ENCODE peak calls at places on chromosome X, in nine cellular contexts. F is SK-N-SH, P is GM23248, Q is hepatocyte, T is mammary epithelial cell, O is H9, A is MM.1S, L is astrocyte, D is PC-3. S is an unnamed sample.

GRCh38 chrX:23820235-23820782 is 37.3 kb downstream of the SAT1 start:
- DNase-seq in O (no peak), Q (no peak), L (peak; percentile 41), T (peak; percentile 56), F (no peak), A (peak; percentile 51), P (no peak), D (peak; percentile 76), S (no peak)

GRCh38 chrX:13685126-13685763 is 3.7 kb upstream of the RAB9A start:
- DNase-seq in F (no peak), Q (no peak), P (peak; percentile 66), D (peak; percentile 52), A (no peak), O (no peak), T (peak; percentile 71), L (peak; percentile 23), S (no peak)

GRCh38 chrX:134670241-134670811 is 12.1 kb upstream of the PLAC1 start:
- DNase-seq in D (peak; percentile 91), P (peak; percentile 84), F (no peak), T (peak; percentile 80), A (no peak), Q (peak; percentile 38), L (peak; percentile 89), O (no peak), S (peak; percentile 82)

GRCh38 chrX:145825896-145826295 is 8.3 kb downstream of the SLITRK2 start:
- DNase-seq in A (peak; percentile 25), L (no peak), D (peak; percentile 31), P (peak; percentile 27), O (no peak), Q (peak; percentile 57), T (no peak), F (no peak), S (no peak)

GRCh38 chrX:25600776-25601175 is 537.4 kb upstream of the MAGEB18 start:
- DNase-seq in T (no peak), L (peak; percentile 40), Q (no peak), O (no peak), D (peak; percentile 13), A (no peak), P (no peak), F (no peak), S (no peak)

GRCh38 chrX:38891641-38892413 is 90.6 kb downstream of the MID1IP1 start:
- DNase-seq in D (no peak), O (no peak), A (no peak), P (peak; percentile 29), Q (no peak), F (no peak), T (no peak), L (peak; percentile 28), S (peak; percentile 34)

GRCh38 chrX:155071694-155072215 is 447 bp downstream of the BRCC3 start:
- DNase-seq in A (peak; percentile 10), L (no peak), O (no peak), T (no peak), P (peak; percentile 27), D (no peak), F (no peak), Q (no peak), S (no peak)

GRCh38 chrX:149758068-149758714 is 15.7 kb upstream of the HSFX1 start:
- DNase-seq in T (no peak), P (no peak), O (no peak), F (no peak), L (no peak), A (no peak), D (no peak), Q (no peak), S (no peak)

GRCh38 chrX:41045960-41046567 is 39.2 kb upstream of the USP9X start:
- DNase-seq in L (peak; percentile 9), T (no peak), D (no peak), F (no peak), O (peak; percentile 43), Q (peak; percentile 31), P (peak; percentile 43), A (no peak), S (peak; percentile 27)

GRCh38 chrX:41047878-41048534 is 37.2 kb upstream of the USP9X start:
- DNase-seq in Q (peak; percentile 17), O (no peak), T (no peak), A (no peak), F (no peak), L (no peak), P (no peak), D (no peak), S (no peak)

GRCh38 chrX:41051303-41051702 is 33.9 kb upstream of the USP9X start:
- DNase-seq in A (no peak), T (no peak), L (no peak), Q (no peak), F (no peak), D (peak; percentile 46), O (no peak), P (no peak), S (no peak)

DNA sequence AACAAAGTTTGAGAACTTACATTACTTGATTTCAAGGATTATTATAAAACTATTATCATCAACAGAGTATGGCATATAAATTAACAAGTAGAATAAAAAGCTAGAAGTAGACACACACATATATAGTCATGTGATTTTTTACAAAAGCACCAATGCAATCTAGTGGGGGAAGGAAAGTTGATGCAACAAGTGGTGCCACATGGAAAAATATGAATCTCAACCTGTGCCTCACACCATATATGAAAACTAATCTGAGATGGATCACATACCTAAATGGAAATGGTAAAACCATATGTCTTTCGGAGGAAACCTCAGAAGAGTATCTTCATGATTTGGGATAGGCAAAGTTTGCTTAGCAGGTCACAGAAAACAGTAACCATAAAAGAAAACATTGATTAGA is 34.9 kb upstream of the USP9X start:
- DNase-seq in L (no peak), Q (no peak), O (no peak), D (no peak), F (no peak), A (no peak), T (no peak), P (no peak), S (no peak)
- H3K27me3 ChIP-seq in L (no peaks in the 10 kb centered on the region), Q (no peaks in the 10 kb centered on the region), O (no peaks in the 10 kb centered on the region), D (no peaks in the 10 kb centered on the region), F (peaks cover 11% of the 10 kb centered on the region), A (no peaks in the 10 kb centered on the region), T (no peaks in the 10 kb centered on the region), P (no peaks in the 10 kb centered on the region), S (peaks cover 4% of the 10 kb centered on the region)

GRCh38 chrX:70171636-70172035 is 5.6 kb upstream of the DGAT2L6 start:
- DNase-seq in T (peak; percentile 51), P (peak; percentile 29), Q (no peak), D (peak; percentile 39), A (no peak), L (peak; percentile 13), F (no peak), O (no peak), S (no peak)

GRCh38 chrX:70168238-70169188 is 8.8 kb upstream of the DGAT2L6 start:
- DNase-seq in P (peak; percentile 72), L (peak; percentile 66), F (no peak), O (peak; percentile 48), T (peak; percentile 19), Q (peak; percentile 54), D (peak; percentile 75), A (no peak), S (peak; percentile 74)

GRCh38 chrX:70172226-70172625 is 5.1 kb upstream of the DGAT2L6 start:
- DNase-seq in F (no peak), A (no peak), D (peak; percentile 15), T (no peak), L (peak; percentile 15), Q (no peak), P (peak; percentile 43), O (no peak), S (no peak)

GRCh38 chrX:70169281-70169680 is 8.0 kb upstream of the DGAT2L6 start:
- DNase-seq in A (no peak), L (no peak), D (peak; percentile 7), P (no peak), O (no peak), T (no peak), Q (no peak), F (no peak), S (no peak)

DNA sequence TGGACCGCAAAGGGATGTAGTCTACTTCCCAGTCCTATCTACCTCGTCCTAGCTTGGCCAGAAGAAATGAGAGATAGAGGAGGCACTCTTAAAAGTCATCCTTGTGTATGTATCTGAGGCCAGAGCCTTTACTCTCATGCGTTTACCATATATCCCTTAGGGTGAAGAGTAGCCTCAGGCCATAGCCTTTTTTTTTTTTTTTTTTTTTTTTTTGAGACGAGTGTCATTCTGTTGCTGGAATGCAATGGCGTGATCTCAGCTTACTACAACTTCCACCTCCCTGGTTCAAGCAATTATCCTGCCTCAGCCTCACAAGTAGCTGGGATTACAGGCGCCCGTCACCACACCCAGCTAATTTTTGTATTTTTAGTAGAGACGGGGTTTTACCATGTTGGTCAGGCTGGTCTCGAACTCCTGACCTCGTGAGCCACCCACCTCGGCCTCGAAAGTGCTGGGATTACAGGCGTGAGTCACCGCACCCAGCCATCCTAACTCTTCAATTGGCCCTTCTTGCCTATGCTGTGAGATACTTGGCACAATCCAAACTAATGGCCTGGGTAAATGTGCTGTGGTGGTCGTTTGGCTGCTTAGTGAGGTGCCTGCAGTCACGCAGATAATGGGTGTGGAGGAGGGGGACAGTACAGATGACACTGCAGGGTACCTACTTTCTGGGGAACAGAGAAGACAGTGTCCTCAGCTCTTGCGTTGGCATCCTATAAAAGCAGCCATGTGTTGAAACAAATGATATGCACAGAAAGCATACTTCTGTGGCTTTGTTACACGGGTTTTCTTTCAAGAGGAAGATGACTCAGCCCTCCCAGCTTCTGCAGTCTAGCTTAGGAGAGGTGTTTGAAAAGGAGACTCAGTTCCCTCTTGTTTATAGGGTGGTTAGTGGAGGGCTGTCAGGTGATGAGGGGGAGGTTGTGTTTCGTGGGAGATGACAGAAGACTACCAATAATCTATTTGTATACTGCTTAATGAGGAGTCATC is 10.4 kb upstream of the DGAT2L6 start:
- DNase-seq in Q (no peak), O (no peak), T (peak; percentile 78), D (peak; percentile 59), L (peak; percentile 67), A (no peak), P (peak; percentile 75), F (no peak), S (peak; percentile 11)
- H3K4me2 ChIP-seq in Q (no peak overlapping the region), O (no peak overlapping the region), T (no peak overlapping the region), D (peak overlapping the region; percentile 68), L (peak overlapping the region; percentile 32), A (no peak overlapping the region), P (peak overlapping the region; percentile 53), F (peak overlapping the region; percentile 77), S (peak overlapping the region; percentile 27)

GRCh38 chrX:40008841-40009461 is 88.8 kb downstream of the BCOR start:
- DNase-seq in D (no peak), L (no peak), A (no peak), Q (peak; percentile 54), P (peak; percentile 43), T (no peak), F (peak; percentile 82), O (peak; percentile 75), S (peak; percentile 86)

GRCh38 chrX:40009890-40010289 is 87.9 kb downstream of the BCOR start:
- DNase-seq in F (peak; percentile 66), L (no peak), D (no peak), T (no peak), P (no peak), O (peak; percentile 45), A (no peak), Q (no peak), S (peak; percentile 73)

GRCh38 chrX:40010550-40011364 is 87.0 kb downstream of the BCOR start:
- DNase-seq in O (peak; percentile 71), L (no peak), D (no peak), F (peak; percentile 66), T (no peak), Q (no peak), P (no peak), A (no peak), S (peak; percentile 91)

GRCh38 chrX:40007746-40008705 is 89.7 kb downstream of the BCOR start:
- DNase-seq in D (no peak), A (no peak), T (no peak), L (no peak), F (peak; percentile 43), O (peak; percentile 45), P (no peak), Q (no peak), S (peak; percentile 75)

GRCh38 chrX:40009462-40009851 is 88.3 kb downstream of the BCOR start:
- DNase-seq in Q (no peak), P (peak; percentile 34), T (no peak), F (no peak), L (no peak), D (no peak), O (peak; percentile 60), A (no peak), S (peak; percentile 58)
- H3K27me3 ChIP-seq in Q (peaks cover 72% of the 10 kb centered on the region), P (no peaks in the 10 kb centered on the region), T (peaks cover 38% of the 10 kb centered on the region), F (peaks cover 24% of the 10 kb centered on the region), L (no peaks in the 10 kb centered on the region), D (no peaks in the 10 kb centered on the region), O (peaks cover 61% of the 10 kb centered on the region), A (no peaks in the 10 kb centered on the region), S (peaks cover 35% of the 10 kb centered on the region)

GRCh38 chrX:21959362-21960051 is 19.0 kb downstream of the SMS start:
- DNase-seq in T (no peak), P (no peak), A (no peak), L (no peak), F (no peak), D (no peak), O (no peak), Q (no peak), S (no peak)
- H3K4me2 ChIP-seq in T (no peak overlapping the region), P (no peak overlapping the region), A (no peak overlapping the region), L (no peak overlapping the region), F (peak overlapping the region; percentile 57), D (no peak overlapping the region), O (no peak overlapping the region), Q (no peak overlapping the region), S (no peak overlapping the region)

S was measured in osteoblast.